ENCODE peak calls at places on chromosomes 2 and 18, in seven cellular contexts. M is suprapubic skin; B is non-pigmented ciliary epithelial cell; U is nephron progenitor cell; D is SK-MEL-5; H is activated T-cell treated with anti-CD3 and anti-CD28 coated beads, Interleukin-2, amount 50 U/mL, for 72 hours; J is fibroblast of the conjunctiva. Y is an unnamed sample.

GRCh38 chr2:12547771-12548170 is 169.0 kb upstream of the TRIB2 start:
- DNase-seq in M (no peak), B (no peak), U (no peak), D (peak), H (no peak), J (no peak), Y (no peak)

GRCh38 chr2:159076233-159076632 is 107.8 kb downstream of the TANC1 start:
- DNase-seq in M (no peak), B (no peak), U (no peak), D (no peak), H (no peak), J (peak), Y (no peak)

GRCh38 chr2:118249531-118249930 is 161.3 kb downstream of the INSIG2 start:
- DNase-seq in M (no peak), B (peak), U (no peak), D (no peak), H (no peak), J (no peak), Y (no peak)

GRCh38 chr2:12317853-12318426 is 398.8 kb upstream of the TRIB2 start:
- DNase-seq in M (no peak), B (peak), U (no peak), D (peak), H (no peak), J (peak), Y (no peak)

GRCh38 chr2:10375570-10376266 is 72.4 kb downstream of the ODC1 start:
- DNase-seq in M (no peak), B (no peak), U (no peak), D (no peak), H (no peak), J (no peak), Y (no peak)

GRCh38 chr18:6683112-6683876 is 46.2 kb upstream of the ARHGAP28 start:
- DNase-seq in M (no peak), B (no peak), U (no peak), D (peak), H (no peak), J (no peak), Y (peak)

GRCh38 chr2:26449278-26450030 is 28.5 kb downstream of the OTOF start:
- DNase-seq in M (no peak), B (no peak), U (no peak), D (no peak), H (no peak), J (no peak), Y (no peak)

GRCh38 chr2:23925702-23926288 is 1.1 kb downstream of the ATAD2B start:
- DNase-seq in M (peak), B (no peak), U (no peak), D (peak), H (peak), J (no peak), Y (peak)

GRCh38 chr2:218370410-218371063 is 11.5 kb upstream of the SLC11A1 start:
- DNase-seq in M (no peak), B (no peak), U (no peak), D (no peak), H (no peak), J (no peak), Y (no peak)

GRCh38 chr2:210399440-210400041 is 77.0 kb downstream of the LANCL1 start:
- DNase-seq in M (no peak), B (no peak), U (no peak), D (peak), H (no peak), J (no peak), Y (no peak)

GRCh38 chr2:170680172-170680913 is 34.8 kb upstream of the SP5 start:
- DNase-seq in M (no peak), B (no peak), U (no peak), D (no peak), H (no peak), J (no peak), Y (no peak)

GRCh38 chr2:10478916-10479315 is 30.8 kb upstream of the ODC1 start:
- DNase-seq in M (no peak), B (no peak), U (no peak), D (no peak), H (no peak), J (no peak), Y (no peak)